ENCODE peak calls at places on chromosomes 12 and 14, in nine cellular contexts. One of them, this sample, is unnamed.

GRCh38 chr14:103847954-103848719 is 762 bp upstream of the PPP1R13B start:
- DNase-seq in AG09319: no peak
- DNase-seq in GM06990: no peak
- DNase-seq in heart right ventricle: peak
- DNase-seq in psoas muscle: peak
- DNase-seq in pancreas: peak
- DNase-seq in thoracic aorta: no peak
- DNase-seq in A673: no peak
- DNase-seq in upper lobe of right lung: peak
- DNase-seq in this sample: no peak

GRCh38 chr12:31016057-31016456 is 57.6 kb upstream of the DDX11 start:
- DNase-seq in AG09319: no peak
- DNase-seq in GM06990: no peak
- DNase-seq in heart right ventricle: no peak
- DNase-seq in psoas muscle: no peak
- DNase-seq in pancreas: no peak
- DNase-seq in thoracic aorta: no peak
- DNase-seq in A673: no peak
- DNase-seq in upper lobe of right lung: peak
- DNase-seq in this sample: no peak

GRCh38 chr14:80150301-80150700 is 61.0 kb downstream of the DIO2 start:
- DNase-seq in AG09319: no peak
- DNase-seq in GM06990: no peak
- DNase-seq in heart right ventricle: no peak
- DNase-seq in psoas muscle: no peak
- DNase-seq in pancreas: no peak
- DNase-seq in thoracic aorta: no peak
- DNase-seq in A673: no peak
- DNase-seq in upper lobe of right lung: no peak
- DNase-seq in this sample: no peak

GRCh38 chr12:108643941-108644742 is 10.4 kb upstream of the SELPLG start:
- DNase-seq in AG09319: no peak
- DNase-seq in GM06990: no peak
- DNase-seq in heart right ventricle: no peak
- DNase-seq in psoas muscle: peak
- DNase-seq in pancreas: no peak
- DNase-seq in thoracic aorta: no peak
- DNase-seq in A673: no peak
- DNase-seq in upper lobe of right lung: peak
- DNase-seq in this sample: no peak

GRCh38 chr12:73769337-73769736 is 768.3 kb upstream of the ATXN7L3B start:
- DNase-seq in AG09319: no peak
- DNase-seq in GM06990: no peak
- DNase-seq in heart right ventricle: no peak
- DNase-seq in psoas muscle: no peak
- DNase-seq in pancreas: no peak
- DNase-seq in thoracic aorta: no peak
- DNase-seq in A673: no peak
- DNase-seq in upper lobe of right lung: no peak
- DNase-seq in this sample: no peak

GRCh38 chr14:23727566-23728335 is 91.6 kb downstream of the DHRS2 start:
- DNase-seq in AG09319: no peak
- DNase-seq in GM06990: no peak
- DNase-seq in heart right ventricle: no peak
- DNase-seq in psoas muscle: no peak
- DNase-seq in pancreas: no peak
- DNase-seq in thoracic aorta: no peak
- DNase-seq in A673: peak
- DNase-seq in upper lobe of right lung: no peak
- DNase-seq in this sample: no peak

GRCh38 chr14:95701846-95702221 is 12.1 kb downstream of the TCL1A start:
- DNase-seq in AG09319: no peak
- DNase-seq in GM06990: no peak
- DNase-seq in heart right ventricle: no peak
- DNase-seq in psoas muscle: no peak
- DNase-seq in pancreas: no peak
- DNase-seq in thoracic aorta: no peak
- DNase-seq in A673: peak
- DNase-seq in upper lobe of right lung: no peak
- DNase-seq in this sample: no peak

GRCh38 chr12:31931796-31932715 is 27.2 kb upstream of the RESF1 start:
- DNase-seq in AG09319: no peak
- DNase-seq in GM06990: no peak
- DNase-seq in heart right ventricle: no peak
- DNase-seq in psoas muscle: no peak
- DNase-seq in pancreas: no peak
- DNase-seq in thoracic aorta: no peak
- DNase-seq in A673: no peak
- DNase-seq in upper lobe of right lung: no peak
- DNase-seq in this sample: no peak

GRCh38 chr12:120116443-120116791 is at the start of gene RAB35:
- DNase-seq in AG09319: no peak
- DNase-seq in GM06990: no peak
- DNase-seq in heart right ventricle: no peak
- DNase-seq in psoas muscle: no peak
- DNase-seq in pancreas: no peak
- DNase-seq in thoracic aorta: no peak
- DNase-seq in A673: no peak
- DNase-seq in upper lobe of right lung: no peak
- DNase-seq in this sample: no peak

GRCh38 chr14:24179961-24180726 is 8.3 kb downstream of the REC8 start:
- DNase-seq in AG09319: peak
- DNase-seq in GM06990: no peak
- DNase-seq in heart right ventricle: no peak
- DNase-seq in psoas muscle: no peak
- DNase-seq in pancreas: no peak
- DNase-seq in thoracic aorta: no peak
- DNase-seq in A673: peak
- DNase-seq in upper lobe of right lung: peak
- DNase-seq in this sample: peak

GRCh38 chr12:108691154-108691994 is 39.9 kb downstream of the CORO1C start:
- DNase-seq in AG09319: peak
- DNase-seq in GM06990: peak
- DNase-seq in heart right ventricle: peak
- DNase-seq in psoas muscle: peak
- DNase-seq in pancreas: peak
- DNase-seq in thoracic aorta: peak
- DNase-seq in A673: peak
- DNase-seq in upper lobe of right lung: peak
- DNase-seq in this sample: peak

GRCh38 chr12:47819902-47820630 is at the start of gene HDAC7:
- DNase-seq in AG09319: peak
- DNase-seq in GM06990: peak
- DNase-seq in heart right ventricle: peak
- DNase-seq in psoas muscle: peak
- DNase-seq in pancreas: peak
- DNase-seq in thoracic aorta: peak
- DNase-seq in A673: peak
- DNase-seq in upper lobe of right lung: peak
- DNase-seq in this sample: no peak

GRCh38 chr12:70724444-70724843 is 87.2 kb upstream of the PTPRB start:
- DNase-seq in AG09319: no peak
- DNase-seq in GM06990: no peak
- DNase-seq in heart right ventricle: no peak
- DNase-seq in psoas muscle: no peak
- DNase-seq in pancreas: no peak
- DNase-seq in thoracic aorta: no peak
- DNase-seq in A673: peak
- DNase-seq in upper lobe of right lung: no peak
- DNase-seq in this sample: no peak

GRCh38 chr12:2299207-2299606 is 246.4 kb downstream of the CACNA1C start:
- DNase-seq in AG09319: no peak
- DNase-seq in GM06990: no peak
- DNase-seq in heart right ventricle: no peak
- DNase-seq in psoas muscle: no peak
- DNase-seq in pancreas: no peak
- DNase-seq in thoracic aorta: no peak
- DNase-seq in A673: no peak
- DNase-seq in upper lobe of right lung: no peak
- DNase-seq in this sample: no peak

GRCh38 chr12:45762185-45763110 is 32.9 kb downstream of the ARID2 start:
- DNase-seq in AG09319: peak
- DNase-seq in GM06990: no peak
- DNase-seq in heart right ventricle: no peak
- DNase-seq in psoas muscle: no peak
- DNase-seq in pancreas: no peak
- DNase-seq in thoracic aorta: no peak
- DNase-seq in A673: peak
- DNase-seq in upper lobe of right lung: no peak
- DNase-seq in this sample: peak

GRCh38 chr14:39114073-39114838 is at the start of gene GEMIN2:
- DNase-seq in AG09319: peak
- DNase-seq in GM06990: peak
- DNase-seq in heart right ventricle: peak
- DNase-seq in psoas muscle: peak
- DNase-seq in pancreas: peak
- DNase-seq in thoracic aorta: peak
- DNase-seq in A673: peak
- DNase-seq in upper lobe of right lung: peak
- DNase-seq in this sample: peak
- TF ChIP-seq CTCF in AG09319: no peak
- TF ChIP-seq CTCF in GM06990: no peak
- TF ChIP-seq CTCF in heart right ventricle: no peak
- TF ChIP-seq CTCF in psoas muscle: no peak
- TF ChIP-seq CTCF in pancreas: no peak
- TF ChIP-seq CTCF in thoracic aorta: no peak
- TF ChIP-seq CTCF in A673: no peak
- TF ChIP-seq CTCF in upper lobe of right lung: no peak
- TF ChIP-seq CTCF in this sample: no peak

DNA sequence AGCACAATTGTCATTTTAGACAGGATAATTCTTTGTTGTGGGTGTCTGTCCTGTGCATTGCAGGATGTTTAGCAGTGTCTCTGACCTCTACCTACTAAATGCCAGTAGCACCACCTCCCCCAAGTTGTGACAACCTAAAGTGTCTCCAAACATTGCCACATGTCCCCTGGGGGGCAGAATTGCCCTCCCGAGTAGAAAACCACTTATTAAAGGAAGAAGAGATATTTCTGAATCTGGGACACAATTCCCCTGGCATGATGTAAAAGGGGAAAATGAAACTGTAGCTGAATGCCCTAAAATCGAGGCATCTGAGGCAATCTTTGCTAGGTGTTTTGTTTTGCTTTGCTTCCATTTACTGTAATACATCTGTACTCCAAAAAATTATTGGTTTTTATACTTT is 116.8 kb upstream of the NAP1L1 start:
- DNase-seq in AG09319: no peak
- DNase-seq in GM06990: no peak
- DNase-seq in heart right ventricle: no peak
- DNase-seq in psoas muscle: no peak
- DNase-seq in pancreas: no peak
- DNase-seq in thoracic aorta: no peak
- DNase-seq in A673: no peak
- DNase-seq in upper lobe of right lung: no peak
- DNase-seq in this sample: no peak
- TF ChIP-seq CTCF in AG09319: no peak
- TF ChIP-seq CTCF in GM06990: no peak
- TF ChIP-seq CTCF in heart right ventricle: no peak
- TF ChIP-seq CTCF in psoas muscle: no peak
- TF ChIP-seq CTCF in pancreas: no peak
- TF ChIP-seq CTCF in thoracic aorta: no peak
- TF ChIP-seq CTCF in A673: no peak
- TF ChIP-seq CTCF in upper lobe of right lung: no peak
- TF ChIP-seq CTCF in this sample: no peak

GRCh38 chr12:53176750-53177149 is 3.8 kb upstream of the ZNF740 start:
- DNase-seq in AG09319: no peak
- DNase-seq in GM06990: no peak
- DNase-seq in heart right ventricle: no peak
- DNase-seq in psoas muscle: no peak
- DNase-seq in pancreas: no peak
- DNase-seq in thoracic aorta: no peak
- DNase-seq in A673: no peak
- DNase-seq in upper lobe of right lung: no peak
- DNase-seq in this sample: no peak

GRCh38 chr12:53172352-53172751 is 8.2 kb upstream of the ZNF740 start:
- DNase-seq in AG09319: no peak
- DNase-seq in GM06990: no peak
- DNase-seq in heart right ventricle: no peak
- DNase-seq in psoas muscle: no peak
- DNase-seq in pancreas: no peak
- DNase-seq in thoracic aorta: no peak
- DNase-seq in A673: no peak
- DNase-seq in upper lobe of right lung: no peak
- DNase-seq in this sample: no peak

GRCh38 chr12:53173085-53173715 is 7.3 kb upstream of the ZNF740 start:
- DNase-seq in AG09319: no peak
- DNase-seq in GM06990: no peak
- DNase-seq in heart right ventricle: no peak
- DNase-seq in psoas muscle: no peak
- DNase-seq in pancreas: no peak
- DNase-seq in thoracic aorta: no peak
- DNase-seq in A673: no peak
- DNase-seq in upper lobe of right lung: no peak
- DNase-seq in this sample: no peak

GRCh38 chr12:53171725-53172329 is 8.7 kb upstream of the ZNF740 start:
- DNase-seq in AG09319: no peak
- DNase-seq in GM06990: no peak
- DNase-seq in heart right ventricle: no peak
- DNase-seq in psoas muscle: no peak
- DNase-seq in pancreas: no peak
- DNase-seq in thoracic aorta: no peak
- DNase-seq in A673: peak
- DNase-seq in upper lobe of right lung: no peak
- DNase-seq in this sample: no peak

GRCh38 chr12:53174881-53175491 is 5.5 kb upstream of the ZNF740 start:
- DNase-seq in AG09319: no peak
- DNase-seq in GM06990: no peak
- DNase-seq in heart right ventricle: no peak
- DNase-seq in psoas muscle: no peak
- DNase-seq in pancreas: no peak
- DNase-seq in thoracic aorta: no peak
- DNase-seq in A673: peak
- DNase-seq in upper lobe of right lung: no peak
- DNase-seq in this sample: no peak
- TF ChIP-seq CTCF in AG09319: peak
- TF ChIP-seq CTCF in GM06990: peak
- TF ChIP-seq CTCF in heart right ventricle: peak
- TF ChIP-seq CTCF in psoas muscle: no peak
- TF ChIP-seq CTCF in pancreas: no peak
- TF ChIP-seq CTCF in thoracic aorta: no peak
- TF ChIP-seq CTCF in A673: peak
- TF ChIP-seq CTCF in upper lobe of right lung: peak
- TF ChIP-seq CTCF in this sample: peak

DNA sequence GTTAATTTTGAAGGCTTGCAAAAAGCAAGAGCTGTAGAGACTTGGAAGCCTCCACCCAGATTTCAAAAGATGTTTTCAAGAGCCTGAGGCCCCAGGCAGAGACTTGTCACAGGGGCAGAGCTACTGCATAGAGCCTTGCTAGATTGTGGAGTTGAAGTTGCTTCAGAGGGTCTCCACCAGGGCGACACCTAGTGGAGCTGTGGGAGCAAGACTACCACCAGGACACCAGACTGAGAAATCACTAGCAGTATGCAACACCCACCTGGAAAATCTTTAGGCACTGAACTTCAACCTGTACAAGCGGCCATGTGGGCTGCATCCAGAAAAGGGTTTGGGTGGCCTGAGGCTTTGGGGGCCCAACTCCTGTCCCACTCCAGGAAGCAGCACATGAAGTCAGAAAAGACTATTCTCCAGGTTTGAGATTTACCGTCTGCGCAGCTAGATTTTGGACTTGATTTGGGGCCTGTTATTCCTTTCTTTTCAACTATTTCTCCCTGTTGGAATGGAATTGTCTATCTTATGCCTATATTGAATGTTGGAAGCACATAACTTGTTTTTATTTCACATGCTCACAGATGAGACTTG is 508.5 kb downstream of the FLRT2 start:
- DNase-seq in AG09319: peak
- DNase-seq in GM06990: no peak
- DNase-seq in heart right ventricle: peak
- DNase-seq in psoas muscle: peak
- DNase-seq in pancreas: peak
- DNase-seq in thoracic aorta: no peak
- DNase-seq in A673: peak
- DNase-seq in upper lobe of right lung: peak
- DNase-seq in this sample: no peak
- TF ChIP-seq CTCF in AG09319: peak
- TF ChIP-seq CTCF in GM06990: peak
- TF ChIP-seq CTCF in heart right ventricle: peak
- TF ChIP-seq CTCF in psoas muscle: peak
- TF ChIP-seq CTCF in pancreas: peak
- TF ChIP-seq CTCF in thoracic aorta: peak
- TF ChIP-seq CTCF in A673: peak
- TF ChIP-seq CTCF in upper lobe of right lung: peak
- TF ChIP-seq CTCF in this sample: peak

This sample was measured in BJ.